ENCODE peak calls at places on chromosomes 11 and 22, in ten cellular contexts. One of them, this sample, is unnamed.

GRCh38 chr11:115869780-115870431 is 365.7 kb upstream of the CADM1 start:
- DNase-seq in dorsolateral prefrontal cortex: no peak
- DNase-seq in neural progenitor cell: peak
- DNase-seq in astrocyte of the spinal cord: peak
- DNase-seq in AG04450: peak
- DNase-seq in cardiac muscle cell: peak
- DNase-seq in Peyer's patch: no peak
- DNase-seq in HepG2: peak
- DNase-seq in astrocyte: no peak
- DNase-seq in pancreas: no peak
- DNase-seq in this sample: no peak

GRCh38 chr11:86459002-86459385 is 84.3 kb downstream of the CCDC81 start:
- DNase-seq in HepG2: no peak
- DNase-seq in neural progenitor cell: no peak
- DNase-seq in pancreas: no peak
- DNase-seq in astrocyte: peak
- DNase-seq in cardiac muscle cell: no peak
- DNase-seq in Peyer's patch: no peak
- DNase-seq in AG04450: no peak
- DNase-seq in dorsolateral prefrontal cortex: no peak
- DNase-seq in astrocyte of the spinal cord: peak
- DNase-seq in this sample: no peak

GRCh38 chr11:108559904-108560303 is 33.7 kb downstream of the EXPH5 start:
- DNase-seq in cardiac muscle cell: peak
- DNase-seq in HepG2: no peak
- DNase-seq in pancreas: no peak
- DNase-seq in neural progenitor cell: no peak
- DNase-seq in dorsolateral prefrontal cortex: no peak
- DNase-seq in Peyer's patch: no peak
- DNase-seq in AG04450: peak
- DNase-seq in astrocyte: peak
- DNase-seq in astrocyte of the spinal cord: peak
- DNase-seq in this sample: peak

GRCh38 chr11:20671856-20672546 is 2.6 kb downstream of the NELL1 start:
- DNase-seq in pancreas: no peak
- DNase-seq in HepG2: peak
- DNase-seq in cardiac muscle cell: peak
- DNase-seq in neural progenitor cell: peak
- DNase-seq in astrocyte of the spinal cord: peak
- DNase-seq in AG04450: no peak
- DNase-seq in Peyer's patch: no peak
- DNase-seq in dorsolateral prefrontal cortex: no peak
- DNase-seq in astrocyte: no peak
- DNase-seq in this sample: no peak

GRCh38 chr11:9274499-9275228 is 9.5 kb upstream of the DENND5A start:
- DNase-seq in HepG2: no peak
- DNase-seq in astrocyte of the spinal cord: no peak
- DNase-seq in astrocyte: no peak
- DNase-seq in neural progenitor cell: no peak
- DNase-seq in pancreas: no peak
- DNase-seq in Peyer's patch: no peak
- DNase-seq in cardiac muscle cell: peak
- DNase-seq in AG04450: no peak
- DNase-seq in dorsolateral prefrontal cortex: no peak
- DNase-seq in this sample: peak

GRCh38 chr11:68506908-68507307 is 46.4 kb downstream of the PPP6R3 start:
- DNase-seq in pancreas: no peak
- DNase-seq in cardiac muscle cell: no peak
- DNase-seq in astrocyte: no peak
- DNase-seq in HepG2: no peak
- DNase-seq in Peyer's patch: no peak
- DNase-seq in astrocyte of the spinal cord: no peak
- DNase-seq in AG04450: no peak
- DNase-seq in neural progenitor cell: no peak
- DNase-seq in dorsolateral prefrontal cortex: no peak
- DNase-seq in this sample: no peak

GRCh38 chr11:43687120-43687791 is 6.7 kb downstream of the HSD17B12 start:
- DNase-seq in pancreas: no peak
- DNase-seq in dorsolateral prefrontal cortex: no peak
- DNase-seq in astrocyte of the spinal cord: peak
- DNase-seq in AG04450: no peak
- DNase-seq in astrocyte: peak
- DNase-seq in cardiac muscle cell: peak
- DNase-seq in Peyer's patch: no peak
- DNase-seq in HepG2: no peak
- DNase-seq in neural progenitor cell: no peak
- DNase-seq in this sample: peak

GRCh38 chr11:125263268-125263790 is 98.8 kb downstream of the PKNOX2 start:
- DNase-seq in cardiac muscle cell: peak
- DNase-seq in pancreas: peak
- DNase-seq in AG04450: peak
- DNase-seq in Peyer's patch: peak
- DNase-seq in astrocyte: peak
- DNase-seq in neural progenitor cell: peak
- DNase-seq in HepG2: peak
- DNase-seq in astrocyte of the spinal cord: peak
- DNase-seq in dorsolateral prefrontal cortex: peak
- DNase-seq in this sample: peak

GRCh38 chr11:115185931-115186330 is 318.3 kb downstream of the CADM1 start:
- DNase-seq in dorsolateral prefrontal cortex: no peak
- DNase-seq in astrocyte of the spinal cord: no peak
- DNase-seq in neural progenitor cell: no peak
- DNase-seq in HepG2: no peak
- DNase-seq in pancreas: no peak
- DNase-seq in astrocyte: no peak
- DNase-seq in Peyer's patch: no peak
- DNase-seq in cardiac muscle cell: no peak
- DNase-seq in AG04450: no peak
- DNase-seq in this sample: no peak

GRCh38 chr22:45709866-45710265 is 38.2 kb downstream of the ATXN10 start:
- DNase-seq in pancreas: no peak
- DNase-seq in AG04450: no peak
- DNase-seq in HepG2: no peak
- DNase-seq in Peyer's patch: no peak
- DNase-seq in neural progenitor cell: no peak
- DNase-seq in dorsolateral prefrontal cortex: no peak
- DNase-seq in cardiac muscle cell: peak
- DNase-seq in astrocyte of the spinal cord: peak
- DNase-seq in astrocyte: peak
- DNase-seq in this sample: peak

GRCh38 chr11:101555366-101555765 is 28.4 kb downstream of the TRPC6 start:
- DNase-seq in HepG2: no peak
- DNase-seq in astrocyte of the spinal cord: peak
- DNase-seq in astrocyte: peak
- DNase-seq in Peyer's patch: no peak
- DNase-seq in AG04450: no peak
- DNase-seq in neural progenitor cell: no peak
- DNase-seq in dorsolateral prefrontal cortex: no peak
- DNase-seq in cardiac muscle cell: no peak
- DNase-seq in pancreas: no peak
- DNase-seq in this sample: peak
- H3K4me3 ChIP-seq in HepG2: no peak
- H3K4me3 ChIP-seq in astrocyte of the spinal cord: no peak
- H3K4me3 ChIP-seq in astrocyte: no peak
- H3K4me3 ChIP-seq in Peyer's patch: no peak
- H3K4me3 ChIP-seq in AG04450: no peak
- H3K4me3 ChIP-seq in neural progenitor cell: no peak
- H3K4me3 ChIP-seq in dorsolateral prefrontal cortex: no peak
- H3K4me3 ChIP-seq in cardiac muscle cell: no peak
- H3K4me3 ChIP-seq in pancreas: no peak
- H3K4me3 ChIP-seq in this sample: no peak

DNA sequence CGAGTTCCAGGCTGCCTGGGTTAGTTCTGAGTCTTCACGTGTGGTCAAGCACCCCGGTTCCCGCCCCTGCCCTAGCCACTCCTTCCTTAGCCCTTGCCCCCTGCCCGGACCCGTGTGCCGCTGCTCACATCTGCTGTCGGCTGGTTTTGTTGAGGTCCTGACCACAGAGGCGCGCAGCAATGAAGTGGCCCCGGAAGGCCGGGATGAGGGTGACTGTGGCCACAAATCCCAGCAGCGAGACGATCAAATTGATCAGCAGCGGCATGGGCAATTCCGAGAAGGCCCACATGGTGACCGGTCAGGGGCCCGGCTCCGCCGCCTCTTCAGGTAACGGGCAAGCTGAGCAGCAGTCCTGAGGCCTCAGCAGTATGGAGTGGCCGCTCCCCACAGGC is 290 bp downstream of the DPAGT1 start:
- DNase-seq in Peyer's patch: no peak
- DNase-seq in pancreas: no peak
- DNase-seq in dorsolateral prefrontal cortex: no peak
- DNase-seq in HepG2: peak
- DNase-seq in astrocyte: no peak
- DNase-seq in AG04450: no peak
- DNase-seq in cardiac muscle cell: no peak
- DNase-seq in neural progenitor cell: no peak
- DNase-seq in astrocyte of the spinal cord: no peak
- DNase-seq in this sample: no peak
- TF ChIP-seq CTCF in Peyer's patch: no peak
- TF ChIP-seq CTCF in pancreas: no peak
- TF ChIP-seq CTCF in dorsolateral prefrontal cortex: no peak
- TF ChIP-seq CTCF in HepG2: no peak
- TF ChIP-seq CTCF in astrocyte: peak
- TF ChIP-seq CTCF in AG04450: peak
- TF ChIP-seq CTCF in cardiac muscle cell: no peak
- TF ChIP-seq CTCF in neural progenitor cell: peak
- TF ChIP-seq CTCF in astrocyte of the spinal cord: peak
- TF ChIP-seq CTCF in this sample: no peak

GRCh38 chr11:13668957-13669521 is 571 bp downstream of the FAR1 start:
- DNase-seq in astrocyte: no peak
- DNase-seq in Peyer's patch: peak
- DNase-seq in pancreas: peak
- DNase-seq in astrocyte of the spinal cord: peak
- DNase-seq in dorsolateral prefrontal cortex: no peak
- DNase-seq in cardiac muscle cell: peak
- DNase-seq in AG04450: no peak
- DNase-seq in neural progenitor cell: no peak
- DNase-seq in HepG2: no peak
- DNase-seq in this sample: peak
- H3K4me3 ChIP-seq in astrocyte: peak
- H3K4me3 ChIP-seq in Peyer's patch: peak
- H3K4me3 ChIP-seq in pancreas: peak
- H3K4me3 ChIP-seq in astrocyte of the spinal cord: peak
- H3K4me3 ChIP-seq in dorsolateral prefrontal cortex: peak
- H3K4me3 ChIP-seq in cardiac muscle cell: peak
- H3K4me3 ChIP-seq in AG04450: peak
- H3K4me3 ChIP-seq in neural progenitor cell: peak
- H3K4me3 ChIP-seq in HepG2: no peak
- H3K4me3 ChIP-seq in this sample: peak

DNA sequence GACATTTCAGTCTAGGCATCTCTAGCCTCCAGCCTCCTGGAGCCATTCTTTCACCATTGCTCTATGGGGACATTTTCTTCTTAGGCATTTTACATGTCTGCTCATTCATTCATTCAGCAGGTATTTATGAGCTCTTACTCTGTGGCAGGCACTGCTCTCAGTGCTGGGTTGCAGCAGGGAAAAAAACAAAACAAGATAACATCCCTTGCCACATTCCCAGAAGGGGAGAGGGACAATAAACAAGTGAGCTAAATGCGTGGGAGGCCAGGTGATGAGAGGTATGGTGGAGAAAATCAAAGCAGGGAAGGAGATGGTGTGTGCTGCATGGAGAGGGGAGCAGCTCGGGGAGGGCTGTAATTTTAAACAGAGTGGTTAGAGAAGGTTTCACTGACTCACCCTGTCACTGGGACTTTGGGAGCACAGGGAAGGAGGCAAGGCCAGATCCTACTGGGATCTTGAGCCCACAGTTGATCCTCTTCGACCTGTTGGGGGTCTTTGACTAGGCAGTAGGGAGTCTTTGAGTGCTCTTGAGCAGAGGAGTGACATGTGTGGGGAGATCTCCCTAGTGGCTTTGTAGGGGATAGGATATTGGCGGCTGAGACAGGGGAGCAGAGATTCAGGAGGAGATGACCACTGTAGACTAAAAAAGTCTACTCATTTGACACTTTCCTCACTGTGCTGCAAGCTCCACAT is 17.0 kb downstream of the MICAL2 start:
- DNase-seq in pancreas: no peak
- DNase-seq in HepG2: no peak
- DNase-seq in astrocyte: no peak
- DNase-seq in Peyer's patch: no peak
- DNase-seq in AG04450: no peak
- DNase-seq in astrocyte of the spinal cord: no peak
- DNase-seq in cardiac muscle cell: no peak
- DNase-seq in neural progenitor cell: no peak
- DNase-seq in dorsolateral prefrontal cortex: no peak
- DNase-seq in this sample: no peak
- TF ChIP-seq CTCF in pancreas: no peak
- TF ChIP-seq CTCF in HepG2: no peak
- TF ChIP-seq CTCF in astrocyte: no peak
- TF ChIP-seq CTCF in Peyer's patch: no peak
- TF ChIP-seq CTCF in AG04450: no peak
- TF ChIP-seq CTCF in astrocyte of the spinal cord: no peak
- TF ChIP-seq CTCF in cardiac muscle cell: no peak
- TF ChIP-seq CTCF in neural progenitor cell: no peak
- TF ChIP-seq CTCF in dorsolateral prefrontal cortex: no peak
- TF ChIP-seq CTCF in this sample: no peak

DNA sequence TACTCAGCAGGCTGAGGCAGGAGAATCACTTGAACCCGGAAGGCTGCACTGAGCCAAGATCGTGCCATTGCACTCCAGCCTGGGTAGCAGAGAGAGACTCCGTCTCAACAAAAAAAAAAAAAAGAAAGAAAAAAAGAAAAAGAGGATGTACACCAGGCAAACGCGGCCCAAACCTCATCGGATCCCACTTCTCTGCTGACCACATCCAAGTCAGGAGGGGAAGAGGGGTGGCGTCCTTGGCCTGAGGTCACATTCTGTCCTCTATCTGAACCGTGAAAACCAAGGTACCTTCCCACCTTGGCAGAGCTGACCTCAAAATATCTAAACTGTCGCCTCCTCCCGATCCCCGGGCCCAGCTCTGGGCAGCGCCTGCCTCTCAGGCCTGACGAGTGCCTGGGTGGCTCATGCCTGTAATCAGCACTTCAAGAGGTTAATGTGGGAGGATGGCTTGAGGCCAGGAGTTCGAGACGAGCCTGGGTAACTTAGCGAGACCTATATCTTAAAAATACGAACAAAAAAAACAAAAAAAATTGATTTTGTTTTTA is 25.1 kb downstream of the RGL4 start:
- DNase-seq in HepG2: no peak
- DNase-seq in astrocyte: no peak
- DNase-seq in astrocyte of the spinal cord: no peak
- DNase-seq in cardiac muscle cell: peak
- DNase-seq in neural progenitor cell: no peak
- DNase-seq in dorsolateral prefrontal cortex: no peak
- DNase-seq in pancreas: peak
- DNase-seq in Peyer's patch: no peak
- DNase-seq in AG04450: no peak
- DNase-seq in this sample: no peak
- H3K4me3 ChIP-seq in HepG2: peak
- H3K4me3 ChIP-seq in astrocyte: no peak
- H3K4me3 ChIP-seq in astrocyte of the spinal cord: no peak
- H3K4me3 ChIP-seq in cardiac muscle cell: peak
- H3K4me3 ChIP-seq in neural progenitor cell: peak
- H3K4me3 ChIP-seq in dorsolateral prefrontal cortex: peak
- H3K4me3 ChIP-seq in pancreas: peak
- H3K4me3 ChIP-seq in Peyer's patch: peak
- H3K4me3 ChIP-seq in AG04450: peak
- H3K4me3 ChIP-seq in this sample: peak

GRCh38 chr22:20438678-20439492 is 1.3 kb upstream of the SCARF2 start:
- DNase-seq in dorsolateral prefrontal cortex: peak
- DNase-seq in cardiac muscle cell: no peak
- DNase-seq in astrocyte of the spinal cord: no peak
- DNase-seq in neural progenitor cell: peak
- DNase-seq in AG04450: no peak
- DNase-seq in Peyer's patch: peak
- DNase-seq in HepG2: peak
- DNase-seq in pancreas: no peak
- DNase-seq in astrocyte: no peak
- DNase-seq in this sample: peak
- TF ChIP-seq CTCF in dorsolateral prefrontal cortex: no peak
- TF ChIP-seq CTCF in cardiac muscle cell: peak
- TF ChIP-seq CTCF in astrocyte of the spinal cord: peak
- TF ChIP-seq CTCF in neural progenitor cell: peak
- TF ChIP-seq CTCF in AG04450: peak
- TF ChIP-seq CTCF in Peyer's patch: no peak
- TF ChIP-seq CTCF in HepG2: peak
- TF ChIP-seq CTCF in pancreas: no peak
- TF ChIP-seq CTCF in astrocyte: no peak
- TF ChIP-seq CTCF in this sample: peak

This sample was measured in foreskin fibroblast.